ENCODE peak calls at places on chromosomes 13 and 19, in five cellular contexts. L is WERI-Rb-1, I is HFFc6, A is mucosa of gallbladder, K is K562. B is an unnamed sample.

GRCh38 chr19:38977445-38978314 is 2.1 kb upstream of the FBXO17 start:
- DNase-seq in A (no peak), K (no peak), L (no peak), I (peak; percentile 36), B (no peak)

GRCh38 chr19:15640294-15640903 is at the start of gene CYP4F3:
- DNase-seq in A (peak; percentile 94), L (no peak), I (no peak), K (peak; percentile 83), B (peak; percentile 77)

GRCh38 chr19:344625-345319 is at the start of gene MIER2:
- DNase-seq in K (peak; percentile 98), I (peak; percentile 64), A (peak; percentile 88), L (peak; percentile 84), B (no peak)

GRCh38 chr13:40943073-40943472 is 76.0 kb downstream of the ELF1 start:
- DNase-seq in K (no peak), A (no peak), L (no peak), I (no peak), B (no peak)

GRCh38 chr19:55459950-55460657 is 1.3 kb downstream of the ISOC2 start:
- DNase-seq in K (no peak), I (peak; percentile 23), A (no peak), L (no peak), B (no peak)

GRCh38 chr19:32223595-32224370 is 121.6 kb upstream of the ZNF507 start:
- DNase-seq in I (no peak), L (no peak), A (no peak), K (no peak), B (no peak)

GRCh38 chr13:74450976-74451375 is 316.8 kb upstream of the KLF12 start:
- DNase-seq in A (no peak), K (no peak), L (no peak), I (no peak), B (no peak)

GRCh38 chr13:71621152-71622124 is 245.6 kb downstream of the DACH1 start:
- DNase-seq in L (no peak), K (no peak), I (no peak), A (no peak), B (no peak)

GRCh38 chr19:1057185-1057857 is 9.6 kb upstream of the ARHGAP45 start:
- DNase-seq in A (no peak), L (no peak), K (no peak), I (peak; percentile 73), B (no peak)

GRCh38 chr13:97712770-97713169 is 240.7 kb upstream of the IPO5 start:
- DNase-seq in K (no peak), L (no peak), I (no peak), A (no peak), B (no peak)

GRCh38 chr13:40236566-40237168 is 429.8 kb downstream of the FOXO1 start:
- DNase-seq in K (no peak), A (peak; percentile 42), L (no peak), I (no peak), B (peak; percentile 79)

GRCh38 chr13:46404732-46405097 is 17.7 kb upstream of the RUBCNL start:
- DNase-seq in L (no peak), A (no peak), K (no peak), I (no peak), B (no peak)

GRCh38 chr19:48443731-48444128 is 2.1 kb upstream of the GRWD1 start:
- DNase-seq in I (no peak), K (peak; percentile 16), A (no peak), L (no peak), B (peak; percentile 63)

GRCh38 chr13:28089065-28089464 is 11.3 kb downstream of the FLT3 start:
- DNase-seq in L (no peak), A (no peak), I (no peak), K (no peak), B (no peak)

GRCh38 chr13:112057736-112058518 is 9.0 kb upstream of the SOX1 start:
- DNase-seq in I (no peak), A (no peak), K (peak; percentile 42), L (no peak), B (no peak)

GRCh38 chr13:44618326-44618725 is 42.2 kb upstream of the TSC22D1 start:
- DNase-seq in L (no peak), K (no peak), A (no peak), I (no peak), B (no peak)

GRCh38 chr19:13055213-13056051 is 47.2 kb downstream of the LYL1 start:
- DNase-seq in L (peak; percentile 63), A (peak; percentile 57), I (peak; percentile 77), K (no peak), B (peak; percentile 89)

GRCh38 chr13:60074397-60074796 is 89.3 kb downstream of the DIAPH3 start:
- DNase-seq in A (no peak), I (no peak), L (no peak), K (no peak), B (no peak)

GRCh38 chr13:34867590-34867989 is 74.5 kb upstream of the NBEA start:
- DNase-seq in L (no peak), A (no peak), I (peak; percentile 46), K (no peak), B (no peak)

GRCh38 chr13:75481176-75482069 is 546 bp downstream of the TBC1D4 start:
- DNase-seq in K (peak; percentile 8), L (peak; percentile 12), I (no peak), A (no peak), B (peak; percentile 75)

GRCh38 chr19:1852294-1852646 is 4.0 kb upstream of the REXO1 start:
- DNase-seq in I (no peak), A (no peak), K (no peak), L (peak; percentile 50), B (no peak)